ENCODE peak calls at places on chromosomes 11 and 22, in six cellular contexts. S is stromal cell of bone marrow; K is mucosa of gallbladder; T is astrocyte of the spinal cord; M is SK-N-DZ; L is activated T-helper 1 cell treated with anti-CD3 and anti-CD28 coated beads, Interleukin-2, amount 50 U/mL, for 16 hours. Y is an unnamed sample.

GRCh38 chr22:26464312-26464711 is 19.3 kb downstream of the HPS4 start:
- DNase-seq in S (no peak), K (no peak), T (no peak), M (no peak), L (no peak), Y (peak; percentile 58)

GRCh38 chr11:11620966-11621880 is 582 bp downstream of the GALNT18 start:
- DNase-seq in S (no peak), K (peak; percentile 29), T (peak; percentile 3), M (peak; percentile 11), L (no peak), Y (no peak)

GRCh38 chr11:78318733-78319132 is 98.9 kb downstream of the GAB2 start:
- DNase-seq in S (no peak), K (no peak), T (no peak), M (peak; percentile 61), L (no peak), Y (no peak)

GRCh38 chr22:41302016-41302767 is 867 bp downstream of the ZC3H7B start:
- DNase-seq in S (no peak), K (no peak), T (no peak), M (no peak), L (no peak), Y (no peak)

GRCh38 chr11:83713701-83714100 is 427.5 kb upstream of the CCDC90B start:
- DNase-seq in S (no peak), K (no peak), T (peak; percentile 15), M (no peak), L (no peak), Y (no peak)

GRCh38 chr11:21861314-21861713 is 331.6 kb upstream of the ANO5 start:
- DNase-seq in S (no peak), K (no peak), T (no peak), M (no peak), L (no peak), Y (no peak)

GRCh38 chr11:95338430-95338991 is 107.5 kb upstream of the SESN3 start:
- DNase-seq in S (peak; percentile 73), K (peak; percentile 69), T (peak; percentile 75), M (peak; percentile 57), L (no peak), Y (no peak)

GRCh38 chr11:123381817-123382554 is 48.1 kb upstream of the GRAMD1B start:
- DNase-seq in S (no peak), K (no peak), T (no peak), M (no peak), L (peak; percentile 8), Y (no peak)

GRCh38 chr11:72075109-72075508 is 5.2 kb downstream of the NUMA1 start:
- DNase-seq in S (no peak), K (no peak), T (no peak), M (no peak), L (no peak), Y (no peak)

GRCh38 chr11:76621866-76622265 is 48.7 kb downstream of the LRRC32 start:
- DNase-seq in S (no peak), K (no peak), T (no peak), M (no peak), L (no peak), Y (no peak)

GRCh38 chr11:86888164-86888977 is 66.8 kb downstream of the FZD4 start:
- DNase-seq in S (no peak), K (no peak), T (peak; percentile 65), M (no peak), L (no peak), Y (no peak)

GRCh38 chr11:120013325-120014250 is 124.3 kb downstream of the TRIM29 start:
- DNase-seq in S (peak; percentile 2), K (peak; percentile 24), T (peak; percentile 3), M (peak; percentile 16), L (no peak), Y (no peak)

GRCh38 chr11:132402056-132402684 is 1031.8 kb downstream of the NTM start:
- DNase-seq in S (no peak), K (no peak), T (peak; percentile 62), M (peak; percentile 16), L (no peak), Y (no peak)

GRCh38 chr22:44730490-44731356 is 21.7 kb upstream of the ARHGAP8 start:
- DNase-seq in S (no peak), K (no peak), T (no peak), M (no peak), L (no peak), Y (no peak)

GRCh38 chr11:133947298-133947905 is 9.4 kb downstream of the IGSF9B start:
- DNase-seq in S (no peak), K (peak; percentile 31), T (peak; percentile 29), M (peak; percentile 47), L (peak; percentile 31), Y (no peak)

GRCh38 chr11:46457659-46458058 is 66.1 kb upstream of the CHRM4 start:
- DNase-seq in S (no peak), K (no peak), T (no peak), M (no peak), L (no peak), Y (no peak)

GRCh38 chr11:94128171-94128745 is 383 bp upstream of the PANX1 start:
- DNase-seq in S (no peak), K (peak; percentile 24), T (no peak), M (peak; percentile 75), L (no peak), Y (no peak)

GRCh38 chr22:40215266-40215665 is 37.5 kb downstream of the TNRC6B start:
- DNase-seq in S (no peak), K (no peak), T (no peak), M (no peak), L (no peak), Y (no peak)

GRCh38 chr11:23732026-23732425 is 764.8 kb upstream of the LUZP2 start:
- DNase-seq in S (no peak), K (no peak), T (peak; percentile 59), M (no peak), L (no peak), Y (no peak)

GRCh38 chr22:30824096-30824495 is 129.4 kb downstream of the OSBP2 start:
- DNase-seq in S (no peak), K (no peak), T (no peak), M (no peak), L (no peak), Y (no peak)

GRCh38 chr22:42365337-42365865 is 66.8 kb downstream of the NFAM1 start:
- DNase-seq in S (no peak), K (no peak), T (no peak), M (peak; percentile 76), L (no peak), Y (no peak)

GRCh38 chr11:67281552-67282150 is 7.5 kb upstream of the ANKRD13D start:
- DNase-seq in S (no peak), K (no peak), T (no peak), M (no peak), L (no peak), Y (no peak)

GRCh38 chr11:75802913-75803820 is 11.8 kb upstream of the UVRAG start:
- DNase-seq in S (peak; percentile 49), K (peak; percentile 84), T (peak; percentile 59), M (peak; percentile 68), L (peak; percentile 44), Y (peak; percentile 26)

GRCh38 chr11:70650075-70650909 is 252.0 kb downstream of the CTTN start:
- DNase-seq in S (peak; percentile 54), K (peak; percentile 81), T (peak; percentile 68), M (no peak), L (no peak), Y (peak; percentile 24)

GRCh38 chr11:75271730-75272129 is 31.2 kb downstream of the TPBGL start:
- DNase-seq in S (no peak), K (no peak), T (no peak), M (no peak), L (no peak), Y (no peak)

GRCh38 chr11:23991140-23991539 is 505.7 kb upstream of the LUZP2 start:
- DNase-seq in S (no peak), K (no peak), T (peak; percentile 65), M (no peak), L (no peak), Y (no peak)

GRCh38 chr22:35987487-35987886 is 41.1 kb downstream of the RBFOX2 start:
- DNase-seq in S (peak; percentile 41), K (no peak), T (no peak), M (no peak), L (no peak), Y (no peak)

Y was measured in pulmonary artery endothelial cell.